ENCODE peak calls at places on chromosomes 7 and 10, in four cellular contexts. G, H, V and T are unnamed samples.

GRCh38 chr7:96067321-96067720 is 254.6 kb downstream of the SLC25A13 start:
- DNase-seq in G (no peak), V (no peak), H (no peak), T (no peak)

GRCh38 chr10:12509016-12509793 is 159.9 kb downstream of the CAMK1D start:
- DNase-seq in G (no peak), V (no peak), H (no peak), T (no peak)

GRCh38 chr7:101017099-101017777 is 2.6 kb upstream of the MUC17 start:
- DNase-seq in H (peak), V (peak), G (peak), T (peak)

GRCh38 chr7:158023563-158024350 is 563.9 kb downstream of the PTPRN2 start:
- DNase-seq in V (no peak), G (no peak), H (no peak), T (no peak)

GRCh38 chr10:80158598-80159127 is 26.1 kb downstream of the PLAC9 start:
- DNase-seq in H (peak), V (peak), G (peak), T (no peak)

GRCh38 chr10:47370015-47370767 is 13.9 kb downstream of the ZNF488 start:
- DNase-seq in V (peak), G (no peak), H (no peak), T (no peak)

GRCh38 chr10:79446451-79447020 is 1.1 kb upstream of the ZCCHC24 start:
- DNase-seq in V (peak), H (no peak), G (peak), T (no peak)

GRCh38 chr10:7432884-7433726 is 22.3 kb upstream of the SFMBT2 start:
- DNase-seq in G (no peak), H (no peak), V (no peak), T (no peak)

GRCh38 chr10:47025253-47025539 is 114.0 kb downstream of the PTPN20 start:
- DNase-seq in G (no peak), H (no peak), V (no peak), T (peak)

GRCh38 chr7:64312826-64313225 is 935 bp upstream of the ZNF736 start:
- DNase-seq in G (no peak), V (no peak), H (no peak), T (no peak)

GRCh38 chr7:49174396-49174795 is 250.0 kb downstream of the CDC14C start:
- DNase-seq in H (peak), V (no peak), G (no peak), T (no peak)

GRCh38 chr7:104890216-104890615 is 123.8 kb upstream of the KMT2E start:
- DNase-seq in H (no peak), G (no peak), V (no peak), T (no peak)

GRCh38 chr10:104334965-104335650 is 3.2 kb downstream of the ITPRIP start:
- DNase-seq in H (no peak), G (no peak), V (no peak), T (no peak)

GRCh38 chr10:69421611-69422308 is 5.0 kb upstream of the TACR2 start:
- DNase-seq in H (no peak), V (peak), G (peak), T (no peak)

GRCh38 chr10:24114561-24114960 is 94.4 kb upstream of the KIAA1217 start:
- DNase-seq in H (peak), V (no peak), G (no peak), T (no peak)

GRCh38 chr7:12423995-12424745 is 20.5 kb upstream of the VWDE start:
- DNase-seq in G (no peak), V (no peak), H (peak), T (no peak)

GRCh38 chr10:103265712-103266329 is 11.1 kb upstream of the INA start:
- DNase-seq in V (peak), G (peak), H (peak), T (peak)

GRCh38 chr7:108257954-108258353 is 127.8 kb upstream of the LAMB4 start:
- DNase-seq in G (no peak), H (no peak), V (no peak), T (no peak)

GRCh38 chr7:34354906-34355305 is 303.1 kb upstream of the NPSR1 start:
- DNase-seq in V (no peak), G (no peak), H (peak), T (no peak)

GRCh38 chr7:154695836-154696235 is 307.1 kb downstream of the PAXIP1 start:
- DNase-seq in G (no peak), V (no peak), H (no peak), T (no peak)

GRCh38 chr7:154696556-154696955 is 306.4 kb downstream of the PAXIP1 start:
- DNase-seq in G (no peak), V (no peak), H (peak), T (no peak)

GRCh38 chr7:154693646-154694045 is 309.3 kb downstream of the PAXIP1 start:
- DNase-seq in G (no peak), V (no peak), H (no peak), T (no peak)

GRCh38 chr7:154699421-154699820 is 303.5 kb downstream of the PAXIP1 start:
- DNase-seq in G (no peak), V (no peak), H (peak), T (no peak)

GRCh38 chr7:154698726-154699291 is 304.1 kb downstream of the PAXIP1 start:
- DNase-seq in V (no peak), H (no peak), G (no peak), T (no peak)
- TF ChIP-seq CTCF in V (no peak), H (peak), G (no peak), T (peak)

GRCh38 chr10:123424537-123424936 is 241.6 kb upstream of the GPR26 start:
- DNase-seq in G (no peak), H (no peak), V (no peak), T (no peak)
- TF ChIP-seq CTCF in G (no peak), H (no peak), V (no peak), T (no peak)

GRCh38 chr7:94655884-94656657 is at the start of gene SGCE:
- DNase-seq in H (peak), V (peak), G (peak), T (peak)
- TF ChIP-seq CTCF in H (peak), V (peak), G (peak), T (peak)

GRCh38 chr7:115679976-115680375 is 350.6 kb downstream of the TFEC start:
- DNase-seq in V (peak), H (peak), G (no peak), T (no peak)
- TF ChIP-seq CTCF in V (no peak), H (peak), G (peak), T (peak)

DNA sequence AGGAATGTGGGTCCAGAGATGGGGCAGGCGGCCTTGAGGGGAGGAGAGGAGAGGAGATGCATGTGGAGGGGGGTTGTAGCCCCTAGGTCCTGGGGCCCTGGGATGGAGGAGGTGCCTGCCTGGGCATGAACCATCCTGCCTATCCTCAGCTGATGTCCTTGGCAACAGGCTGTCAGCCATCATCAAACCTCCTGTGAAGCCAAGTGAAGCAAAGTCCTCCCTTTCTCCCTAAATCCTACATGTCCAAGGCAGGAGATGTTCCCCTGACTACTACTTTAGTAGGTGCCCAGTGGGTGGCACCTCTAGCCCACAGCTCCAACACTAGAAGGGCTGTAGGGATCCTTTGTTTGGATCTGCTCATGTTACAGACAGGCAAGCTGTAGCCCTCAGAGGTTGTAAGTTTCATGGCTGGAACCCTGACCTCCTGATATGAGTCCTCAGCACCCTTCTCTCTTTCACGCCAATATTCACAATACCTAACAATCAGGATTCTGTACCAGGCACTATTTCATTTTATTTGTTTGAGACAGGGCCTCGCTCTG is 66.6 kb upstream of the SYPL1 start:
- DNase-seq in G (peak), V (no peak), H (peak), T (no peak)
- TF ChIP-seq CTCF in G (peak), V (no peak), H (no peak), T (peak)

GRCh38 chr10:77401681-77402080 is 235.9 kb downstream of the KCNMA1 start:
- DNase-seq in H (no peak), V (no peak), G (no peak), T (no peak)
- TF ChIP-seq CTCF in H (no peak), V (no peak), G (no peak), T (no peak)